ENCODE peak calls at places on chromosomes 7 and 10, in seven cellular contexts. E, B, D, W, T, Z and M are unnamed samples.
A peak's percentile ranks its signal among the peaks of the same experiment; 100 is the strongest.

GRCh38 chr10:132848951-132849545 is 63.1 kb upstream of the NKX6-2 start:
- DNase-seq in E (no peak), W (peak; percentile 38), T (no peak), B (no peak), Z (no peak), D (no peak), M (peak; percentile 37)

GRCh38 chr7:124482229-124482628 is 283.4 kb downstream of the GPR37 start:
- DNase-seq in Z (no peak), T (peak; percentile 69), E (no peak), B (no peak), D (no peak), W (no peak), M (no peak)

GRCh38 chr10:124569623-124570470 is 108.2 kb downstream of the LHPP start:
- DNase-seq in E (no peak), D (no peak), B (no peak), Z (no peak), W (no peak), T (no peak), M (no peak)

GRCh38 chr10:49700211-49700610 is 20.8 kb downstream of the C10orf53 start:
- DNase-seq in Z (no peak), D (no peak), E (no peak), W (no peak), B (no peak), T (no peak), M (no peak)

GRCh38 chr7:123057926-123058325 is 62.4 kb upstream of the TAS2R16 start:
- DNase-seq in W (no peak), D (no peak), Z (no peak), E (no peak), B (no peak), T (no peak), M (no peak)

GRCh38 chr7:20647908-20648776 is 32.7 kb downstream of the ABCB5 start:
- DNase-seq in D (peak; percentile 29), B (no peak), E (no peak), W (no peak), Z (no peak), T (peak; percentile 51), M (peak; percentile 85)

GRCh38 chr7:133442818-133443217 is 189.9 kb downstream of the EXOC4 start:
- DNase-seq in D (no peak), B (no peak), T (no peak), Z (no peak), E (no peak), W (no peak), M (no peak)

GRCh38 chr7:10889266-10889898 is 84.3 kb upstream of the PHF14 start:
- DNase-seq in D (peak; percentile 72), W (no peak), E (peak; percentile 53), B (no peak), T (peak; percentile 70), Z (no peak), M (peak; percentile 66)

GRCh38 chr7:14195079-14195478 is 205.6 kb upstream of the ETV1 start:
- DNase-seq in W (no peak), Z (no peak), B (no peak), E (no peak), D (no peak), T (no peak), M (peak; percentile 50)

GRCh38 chr10:42952931-42953683 is 123.8 kb upstream of the RET start:
- DNase-seq in B (no peak), Z (no peak), W (peak; percentile 45), D (no peak), T (no peak), E (no peak), M (peak; percentile 53)

GRCh38 chr7:55254596-55255500 is 110.3 kb upstream of the LANCL2 start:
- DNase-seq in E (peak; percentile 66), Z (peak; percentile 31), W (peak; percentile 94), B (peak; percentile 56), D (peak; percentile 79), T (peak; percentile 76), M (peak; percentile 95)

GRCh38 chr10:92756233-92757065 is 66.7 kb downstream of the HHEX start:
- DNase-seq in D (peak; percentile 44), Z (no peak), T (peak; percentile 25), B (no peak), E (peak; percentile 5), W (no peak), M (no peak)

GRCh38 chr10:110065269-110065668 is 57.5 kb downstream of the ADD3 start:
- DNase-seq in W (no peak), Z (no peak), D (no peak), B (no peak), T (no peak), E (no peak), M (no peak)

GRCh38 chr7:76325811-76326210 is 23.3 kb downstream of the HSPB1 start:
- DNase-seq in E (no peak), B (no peak), Z (no peak), W (no peak), D (no peak), T (no peak), M (no peak)

GRCh38 chr7:120486164-120486563 is 213.2 kb downstream of the KCND2 start:
- DNase-seq in D (no peak), T (no peak), E (no peak), Z (no peak), B (no peak), W (no peak), M (no peak)